ENCODE peak calls at places on chromosomes 12 and 14, in eight cellular contexts. J, N, Y, C, A, F, P and O are unnamed samples.

GRCh38 chr12:26853303-26854027 is 20.5 kb upstream of the ITPR2 start:
- DNase-seq in F (peak; percentile 66), C (peak; percentile 33), Y (no peak), J (peak; percentile 39), N (peak; percentile 78), A (peak; percentile 54), P (peak; percentile 64), O (peak; percentile 65)

GRCh38 chr14:100107236-100107635 is 42.0 kb downstream of the EVL start:
- DNase-seq in F (no peak), C (no peak), N (no peak), J (peak; percentile 92), A (peak; percentile 19), P (no peak), Y (no peak), O (no peak)

GRCh38 chr14:23174266-23174665 is 9.2 kb downstream of the SLC7A8 start:
- DNase-seq in Y (peak; percentile 73), P (no peak), J (peak; percentile 73), C (no peak), F (no peak), A (no peak), N (peak; percentile 77), O (peak; percentile 85)

GRCh38 chr12:26632746-26633145 is 200.2 kb downstream of the ITPR2 start:
- DNase-seq in F (no peak), C (no peak), P (no peak), N (peak; percentile 23), Y (no peak), A (no peak), J (no peak), O (no peak)

GRCh38 chr12:1811948-1812291 is 8.4 kb upstream of the LRTM2 start:
- DNase-seq in Y (no peak), A (no peak), J (no peak), C (no peak), N (no peak), P (no peak), F (no peak), O (no peak)

GRCh38 chr12:42961395-42961794 is 371.8 kb upstream of the PRICKLE1 start:
- DNase-seq in A (no peak), P (peak; percentile 86), Y (no peak), F (no peak), J (peak; percentile 95), C (no peak), N (peak; percentile 83), O (peak; percentile 55)

GRCh38 chr14:41609704-41610183 is 3.1 kb downstream of the LRFN5 start:
- DNase-seq in A (peak; percentile 32), C (peak; percentile 22), N (peak; percentile 79), Y (no peak), J (no peak), F (peak; percentile 85), P (peak; percentile 70), O (peak; percentile 74)

GRCh38 chr12:124284368-124284767 is 10.5 kb upstream of the RFLNA start:
- DNase-seq in C (no peak), J (no peak), Y (no peak), N (no peak), P (no peak), F (no peak), A (no peak), O (no peak)

GRCh38 chr12:109902866-109903265 is 2.8 kb downstream of the TCHP start:
- DNase-seq in P (no peak), A (no peak), F (no peak), Y (no peak), N (no peak), C (no peak), J (no peak), O (no peak)

GRCh38 chr12:44749566-44749965 is 126.5 kb downstream of the NELL2 start:
- DNase-seq in A (no peak), N (no peak), Y (no peak), F (no peak), C (no peak), P (no peak), J (no peak), O (no peak)

GRCh38 chr14:51644215-51644969 is 7.3 kb upstream of the FRMD6 start:
- DNase-seq in P (no peak), A (no peak), C (no peak), Y (no peak), N (no peak), F (no peak), J (peak; percentile 29), O (peak; percentile 56)

GRCh38 chr14:87049886-87050820 is 942.8 kb downstream of the GALC start:
- DNase-seq in C (no peak), F (peak; percentile 40), Y (peak; percentile 3), P (peak; percentile 7), J (peak; percentile 75), A (no peak), N (peak; percentile 31), O (peak; percentile 45)

GRCh38 chr14:77508876-77509275 is 10.3 kb upstream of the ISM2 start:
- DNase-seq in F (no peak), N (no peak), J (no peak), P (no peak), C (no peak), Y (no peak), A (no peak), O (no peak)

GRCh38 chr14:62674833-62675232 is 370.4 kb downstream of the KCNH5 start:
- DNase-seq in J (peak; percentile 49), C (no peak), A (no peak), F (peak; percentile 45), P (no peak), N (peak; percentile 13), Y (no peak), O (no peak)

GRCh38 chr14:83463500-83464098 is 1929.9 kb upstream of the SEL1L start:
- DNase-seq in J (peak; percentile 34), P (peak; percentile 51), C (no peak), N (peak; percentile 77), Y (no peak), F (peak; percentile 90), A (peak; percentile 21), O (peak; percentile 62)

GRCh38 chr12:33439587-33440011 is at the start of gene SYT10:
- DNase-seq in C (no peak), N (peak; percentile 14), A (no peak), J (peak; percentile 52), P (peak; percentile 26), F (peak; percentile 81), Y (no peak), O (no peak)

GRCh38 chr12:33438025-33438772 is 1.4 kb downstream of the SYT10 start:
- DNase-seq in J (no peak), N (no peak), P (no peak), A (no peak), F (peak; percentile 3), Y (no peak), C (no peak), O (no peak)

GRCh38 chr12:33440477-33440876 is 858 bp upstream of the SYT10 start:
- DNase-seq in P (no peak), N (no peak), F (no peak), C (no peak), A (no peak), Y (no peak), J (no peak), O (no peak)

GRCh38 chr12:33437598-33437997 is 2.0 kb downstream of the SYT10 start:
- DNase-seq in P (no peak), A (no peak), Y (no peak), C (no peak), N (no peak), F (no peak), J (no peak), O (no peak)

GRCh38 chr12:33438890-33439586 is 581 bp downstream of the SYT10 start:
- DNase-seq in C (no peak), P (peak; percentile 0), Y (no peak), N (no peak), J (peak; percentile 24), A (no peak), F (peak; percentile 52), O (peak; percentile 10)
- H3K4me3 ChIP-seq in C (peak overlapping the region; percentile 33), P (peak overlapping the region; percentile 46), Y (peak overlapping the region; percentile 51), N (peak overlapping the region; percentile 61), J (peak overlapping the region; percentile 72), A (peak overlapping the region; percentile 45), F (peak overlapping the region; percentile 73), O (peak overlapping the region; percentile 35)

DNA sequence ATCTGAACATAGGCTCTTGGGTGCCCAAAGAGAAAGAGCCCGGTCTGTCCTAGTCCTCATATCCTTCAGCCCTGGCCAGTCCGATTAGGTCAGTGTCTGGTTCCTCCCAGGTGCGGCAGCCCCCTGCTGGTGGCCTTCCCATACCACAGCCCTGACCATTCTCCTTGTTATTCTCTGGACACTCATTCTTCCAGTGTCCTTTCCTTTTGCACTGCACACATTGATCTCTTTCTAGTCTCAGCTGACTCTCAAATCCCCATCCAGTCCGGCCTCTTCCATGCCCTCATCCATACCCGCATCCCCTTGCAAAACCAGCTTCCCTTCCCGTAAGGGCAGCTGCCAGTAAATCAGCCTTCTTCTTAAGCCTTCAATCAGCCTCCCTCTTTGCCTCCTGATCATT is 1316.3 kb downstream of the TMEM121 start:
- DNase-seq in Y (no peak), C (peak; percentile 37), P (no peak), J (no peak), A (no peak), F (no peak), N (no peak), O (no peak)
- TF ChIP-seq CTCF in Y (no peak), C (no peak), P (no peak), J (peak; percentile 30), A (no peak), F (no peak), N (no peak), O (peak; percentile 25)

GRCh38 chr12:10015450-10015849 is 5.0 kb downstream of the CLEC12B start:
- DNase-seq in P (no peak), N (no peak), F (no peak), J (no peak), Y (no peak), A (no peak), C (no peak), O (peak; percentile 3)

GRCh38 chr12:10018390-10018789 is 8.0 kb downstream of the CLEC12B start:
- DNase-seq in Y (no peak), N (peak; percentile 46), P (no peak), F (no peak), J (no peak), C (no peak), A (no peak), O (no peak)

GRCh38 chr12:10021342-10021741 is 9.1 kb upstream of the CLEC9A start:
- DNase-seq in A (no peak), F (no peak), Y (no peak), C (no peak), P (no peak), N (no peak), J (no peak), O (no peak)

GRCh38 chr12:10012630-10013330 is 2.4 kb downstream of the CLEC12B start:
- DNase-seq in J (no peak), P (no peak), N (no peak), C (no peak), F (no peak), A (no peak), Y (no peak), O (no peak)

GRCh38 chr12:10016881-10017280 is 6.5 kb downstream of the CLEC12B start:
- DNase-seq in N (peak; percentile 69), C (no peak), Y (no peak), J (peak; percentile 16), P (no peak), F (no peak), A (no peak), O (peak; percentile 2)
- H3K4me3 ChIP-seq in N (no peak overlapping the region), C (no peak overlapping the region), Y (no peak overlapping the region), J (no peak overlapping the region), P (no peak overlapping the region), F (no peak overlapping the region), A (no peak overlapping the region), O (no peak overlapping the region)

GRCh38 chr14:106551265-106551664 is 1024.9 kb downstream of the TMEM121 start:
- DNase-seq in P (no peak), J (no peak), C (no peak), Y (no peak), F (no peak), N (no peak), A (no peak), O (no peak)

GRCh38 chr14:106547735-106548550 is 1021.6 kb downstream of the TMEM121 start:
- DNase-seq in C (no peak), N (no peak), J (no peak), F (no peak), A (no peak), Y (no peak), P (no peak), O (no peak)

GRCh38 chr14:106549064-106549463 is 1022.7 kb downstream of the TMEM121 start:
- DNase-seq in Y (no peak), N (no peak), A (no peak), P (no peak), J (no peak), C (no peak), F (no peak), O (no peak)
- TF ChIP-seq CTCF in Y (no peak), N (no peak), A (no peak), P (no peak), J (no peak), C (no peak), F (no peak), O (no peak)